ENCODE peak calls at places on chromosomes 11 and 22, in four cellular contexts. F, X, P and D are unnamed samples.

GRCh38 chr22:26587991-26588613 is 1.8 kb downstream of the TPST2 start:
- DNase-seq in F (no peak), X (no peak), P (no peak), D (no peak)

GRCh38 chr22:46758867-46759290 is 3.6 kb upstream of the TBC1D22A start:
- DNase-seq in F (peak), X (peak), P (peak), D (no peak)

GRCh38 chr22:32920032-32920628 is 118.6 kb downstream of the TIMP3 start:
- DNase-seq in F (no peak), X (no peak), P (no peak), D (no peak)

GRCh38 chr11:88280673-88281316 is 56.7 kb downstream of the CTSC start:
- DNase-seq in F (no peak), X (no peak), P (no peak), D (no peak)

GRCh38 chr22:37581534-37581933 is 1.6 kb upstream of the LGALS2 start:
- DNase-seq in F (no peak), X (no peak), P (no peak), D (no peak)

GRCh38 chr22:37197451-37198289 is 9.6 kb upstream of the C1QTNF6 start:
- DNase-seq in F (peak), X (peak), P (no peak), D (peak)

GRCh38 chr11:62054081-62054480 is 69.7 kb upstream of the INCENP start:
- DNase-seq in F (no peak), X (no peak), P (no peak), D (no peak)

GRCh38 chr11:26677566-26677965 is 44.3 kb downstream of the SLC5A12 start:
- DNase-seq in F (no peak), X (peak), P (no peak), D (peak)

GRCh38 chr22:49295465-49295743 is 532.3 kb downstream of the BRD1 start:
- DNase-seq in F (no peak), X (no peak), P (no peak), D (no peak)

GRCh38 chr22:33717694-33718396 is 202.4 kb downstream of the LARGE1 start:
- DNase-seq in F (no peak), X (no peak), P (no peak), D (no peak)

GRCh38 chr11:44775366-44776356 is 48.9 kb downstream of the TSPAN18 start:
- DNase-seq in F (peak), X (peak), P (peak), D (peak)

GRCh38 chr11:105489431-105489830 is 120.4 kb upstream of the GRIA4 start:
- DNase-seq in F (peak), X (no peak), P (no peak), D (no peak)

GRCh38 chr11:10432493-10432892 is 22.6 kb upstream of the AMPD3 start:
- DNase-seq in F (no peak), X (no peak), P (no peak), D (no peak)